ENCODE peak calls at places on chromosomes 2 and 18, in seven cellular contexts. V, Z, Y, G, T, J and Q are unnamed samples.

GRCh38 chr2:67318966-67319590 is 78.1 kb upstream of the ETAA1 start:
- DNase-seq in G (no peak), Z (no peak), T (no peak), Y (no peak), V (no peak), J (no peak), Q (no peak)

GRCh38 chr18:48841381-48842258 is 109.1 kb downstream of the SMAD7 start:
- DNase-seq in V (peak), Z (no peak), G (no peak), J (peak), T (peak), Y (no peak), Q (no peak)

GRCh38 chr18:75343389-75343788 is 84.1 kb downstream of the SMIM21 start:
- DNase-seq in Z (no peak), J (no peak), T (no peak), G (no peak), Y (no peak), V (no peak), Q (no peak)

GRCh38 chr2:8270699-8271098 is 411.2 kb upstream of the ID2 start:
- DNase-seq in V (no peak), T (no peak), J (no peak), Z (no peak), G (no peak), Y (no peak), Q (no peak)

GRCh38 chr2:220736778-220737177 is 835.3 kb downstream of the EPHA4 start:
- DNase-seq in Y (no peak), J (no peak), V (no peak), Z (no peak), G (peak), T (no peak), Q (no peak)

GRCh38 chr2:240436626-240437180 is 1.2 kb downstream of the GPC1 start:
- DNase-seq in J (peak), T (no peak), Y (peak), Z (no peak), V (peak), G (no peak), Q (no peak)

GRCh38 chr2:187079901-187080300 is 230.9 kb upstream of the ZSWIM2 start:
- DNase-seq in V (no peak), Z (no peak), T (no peak), G (no peak), Y (no peak), J (no peak), Q (no peak)

GRCh38 chr2:113173563-113174368 is at the start of gene PSD4:
- DNase-seq in V (peak), G (no peak), Z (peak), J (peak), T (no peak), Y (no peak), Q (peak)

GRCh38 chr2:10063566-10063965 is 16.6 kb downstream of the CYS1 start:
- DNase-seq in Z (no peak), G (no peak), J (peak), Y (no peak), V (no peak), T (no peak), Q (no peak)

GRCh38 chr2:279366-279765 is 8.5 kb downstream of the ALKAL2 start:
- DNase-seq in J (no peak), Z (no peak), T (no peak), V (no peak), Y (no peak), G (no peak), Q (no peak)

DNA sequence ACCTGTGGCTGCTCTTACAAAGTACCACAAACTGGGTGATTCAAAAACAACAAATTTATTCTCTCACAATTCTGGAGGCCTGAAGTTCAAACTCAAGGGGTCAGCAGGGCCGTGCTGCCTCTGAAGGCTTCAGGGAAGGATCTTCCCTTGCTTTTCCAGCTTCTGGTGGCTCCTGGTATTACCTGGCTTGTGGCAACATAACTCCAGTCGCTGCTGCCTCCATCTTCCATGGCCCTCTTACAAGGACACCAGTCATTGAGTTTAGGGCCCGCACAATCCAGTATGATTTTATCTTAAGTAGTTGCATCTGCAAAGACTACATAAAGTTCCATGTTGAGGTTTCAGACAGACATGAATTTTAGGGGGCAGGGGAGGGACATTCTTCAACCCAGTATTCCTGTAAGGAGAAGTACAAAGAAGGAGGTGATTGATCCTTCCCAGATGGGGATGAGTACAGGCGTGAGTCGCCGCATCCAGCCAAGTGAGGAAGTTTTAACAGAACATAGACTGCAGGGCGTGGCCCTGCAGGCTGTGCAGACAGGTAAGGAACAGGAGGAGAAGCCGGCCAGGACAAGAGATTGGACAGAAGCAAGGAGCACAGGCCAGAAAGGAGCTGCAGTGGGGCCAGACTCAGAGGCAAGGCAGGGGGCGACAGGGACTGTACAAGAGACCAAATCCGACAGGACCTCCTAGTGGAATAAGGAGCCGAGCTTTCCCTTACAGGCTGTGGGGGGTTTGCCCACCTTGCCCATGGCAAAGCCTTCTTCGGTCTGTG is 44.4 kb upstream of the BZW1 start:
- DNase-seq in V (no peak), Y (no peak), T (no peak), Z (no peak), J (no peak), G (no peak), Q (no peak)
- H3K4me3 ChIP-seq in V (no peak), Y (no peak), T (no peak), Z (no peak), J (no peak), G (peak), Q (no peak)

GRCh38 chr2:128179461-128179755 is 88.4 kb downstream of the UGGT1 start:
- DNase-seq in T (no peak), J (no peak), V (no peak), Y (no peak), Z (no peak), G (no peak), Q (no peak)
- TF ChIP-seq CTCF in T (peak), J (no peak), V (no peak), Y (no peak), Z (no peak), G (no peak), Q (no peak)

GRCh38 chr2:69790601-69790959 is 38.9 kb upstream of the GMCL1 start:
- DNase-seq in V (no peak), J (no peak), G (no peak), T (no peak), Z (no peak), Y (no peak), Q (no peak)

GRCh38 chr2:69789129-69789528 is 40.3 kb upstream of the GMCL1 start:
- DNase-seq in J (no peak), Z (no peak), V (no peak), Y (no peak), G (no peak), T (no peak), Q (peak)

GRCh38 chr2:69789762-69790600 is 39.5 kb upstream of the GMCL1 start:
- DNase-seq in V (no peak), T (no peak), Z (no peak), G (no peak), J (no peak), Y (no peak), Q (peak)

GRCh38 chr2:69786105-69786504 is 43.4 kb upstream of the GMCL1 start:
- DNase-seq in Y (peak), J (no peak), T (no peak), Z (no peak), V (no peak), G (no peak), Q (no peak)

DNA sequence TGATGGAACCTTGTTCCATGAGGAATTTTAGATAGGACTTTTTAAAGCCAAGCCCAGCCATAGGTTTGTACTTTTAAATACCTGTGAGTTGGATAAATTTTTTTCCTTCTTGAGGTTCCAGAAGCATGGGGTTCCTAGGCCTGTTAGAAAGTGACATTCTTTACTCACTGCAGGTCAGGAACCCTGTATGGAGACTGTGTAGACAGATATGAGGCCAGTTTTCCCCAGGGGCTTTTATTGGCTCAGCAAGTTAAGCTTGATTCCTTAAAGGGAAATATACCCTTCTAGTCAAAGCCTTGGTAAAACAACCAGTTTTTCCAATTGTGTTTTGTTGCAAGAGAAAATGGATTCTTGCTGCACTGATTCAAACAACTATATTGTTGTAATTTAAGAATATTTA is 38.4 kb upstream of the GMCL1 start:
- DNase-seq in Z (no peak), J (no peak), T (no peak), V (no peak), G (no peak), Y (no peak), Q (peak)
- H3K4me3 ChIP-seq in Z (no peak), J (no peak), T (no peak), V (no peak), G (no peak), Y (no peak), Q (no peak)

DNA sequence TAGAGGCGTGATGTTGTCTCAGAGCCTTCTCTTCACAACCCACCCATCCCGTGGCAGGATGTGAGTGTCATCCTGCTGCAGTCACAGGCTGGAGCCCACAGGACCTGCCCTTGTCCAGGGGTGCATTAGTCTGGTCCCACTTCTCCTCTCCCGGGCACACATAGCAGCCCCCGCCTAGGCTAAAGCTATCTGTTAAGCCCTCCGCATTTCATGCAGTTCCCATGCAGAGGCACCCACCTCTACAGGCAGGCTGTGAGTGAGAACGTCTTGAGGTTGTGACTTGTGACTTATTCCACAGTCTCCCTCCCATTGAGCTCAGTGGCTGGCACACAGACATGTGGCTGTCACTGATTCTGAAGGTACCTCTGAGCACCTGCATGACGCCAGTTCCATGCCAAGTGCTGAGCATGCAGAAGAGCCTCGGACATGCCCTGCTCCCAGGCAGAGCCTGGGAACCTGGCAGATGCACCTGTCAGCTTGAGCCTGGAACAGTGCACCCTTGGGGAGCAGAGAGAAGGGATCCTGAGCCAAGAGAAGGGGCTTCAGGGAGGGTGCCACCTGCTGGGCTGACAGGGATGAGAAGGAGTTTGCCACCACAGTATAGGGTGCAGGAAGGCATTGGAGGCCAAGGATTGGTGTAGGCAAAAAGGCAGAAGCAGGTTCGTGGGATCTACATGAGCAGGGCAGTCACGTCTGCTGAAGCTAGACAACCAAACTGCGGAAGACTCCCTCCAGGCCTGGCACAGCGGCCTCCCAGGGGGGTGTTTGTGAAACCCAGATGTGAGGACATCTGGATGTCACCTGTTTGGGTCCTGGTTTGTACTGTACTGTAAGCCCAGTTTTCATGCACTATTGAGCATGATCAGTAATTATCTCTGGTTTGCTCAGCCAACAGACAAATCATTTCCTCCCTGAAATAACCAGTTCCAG is 213.6 kb downstream of the GLI2 start:
- DNase-seq in J (no peak), Y (no peak), T (no peak), Z (no peak), G (no peak), V (no peak), Q (peak)
- TF ChIP-seq CTCF in J (no peak), Y (no peak), T (peak), Z (no peak), G (peak), V (no peak), Q (peak)

DNA sequence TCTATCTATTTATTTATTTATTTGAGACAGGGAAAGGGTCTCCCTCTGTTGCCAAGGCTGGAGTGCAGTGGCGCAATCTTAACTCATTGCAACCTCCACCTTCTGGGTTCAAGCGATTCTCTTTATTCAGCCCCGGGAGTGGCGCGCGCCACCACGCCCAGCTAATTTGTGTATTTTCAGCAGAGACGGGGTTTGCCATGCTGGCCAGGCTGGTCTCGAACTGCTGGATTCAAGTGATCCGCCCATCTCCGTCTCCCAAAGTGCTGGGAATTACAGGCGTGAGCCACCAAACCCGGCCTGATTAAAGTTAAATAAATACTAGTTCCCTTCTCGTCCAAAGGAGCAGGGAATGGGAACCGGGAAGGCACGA is 4.2 kb upstream of the CTDSP1 start:
- DNase-seq in V (no peak), J (peak), T (no peak), Z (no peak), Y (no peak), G (peak), Q (no peak)
- H3K4me3 ChIP-seq in V (peak), J (peak), T (peak), Z (peak), Y (peak), G (peak), Q (peak)

GRCh38 chr2:172896541-172897144 is 161.0 kb downstream of the RAPGEF4 start:
- DNase-seq in Z (no peak), V (no peak), Y (no peak), J (no peak), G (no peak), T (no peak), Q (no peak)
- TF ChIP-seq CTCF in Z (no peak), V (no peak), Y (no peak), J (no peak), G (no peak), T (no peak), Q (no peak)